ENCODE peak calls at places on chromosomes 5 and 9, in seven cellular contexts. One of them, this sample, is unnamed.

GRCh38 chr5:107376546-107377276 is 294.0 kb downstream of the EFNA5 start:
- DNase-seq in ELF-1: no peak
- DNase-seq in A549: no peak
- DNase-seq in H4: peak; percentile 17
- DNase-seq in fibroblast of the conjunctiva: no peak
- DNase-seq in nephron progenitor cell: no peak
- DNase-seq in foreskin keratinocyte: peak; percentile 42
- DNase-seq in this sample: no peak

GRCh38 chr9:87062706-87063105 is 115.4 kb upstream of the GAS1 start:
- DNase-seq in fibroblast of the conjunctiva: no peak
- DNase-seq in A549: no peak
- DNase-seq in ELF-1: no peak
- DNase-seq in H4: no peak
- DNase-seq in nephron progenitor cell: no peak
- DNase-seq in foreskin keratinocyte: no peak
- DNase-seq in this sample: no peak

GRCh38 chr5:73901455-73901854 is 275.5 kb downstream of the ARHGEF28 start:
- DNase-seq in A549: peak; percentile 31
- DNase-seq in fibroblast of the conjunctiva: no peak
- DNase-seq in foreskin keratinocyte: no peak
- DNase-seq in ELF-1: peak; percentile 38
- DNase-seq in H4: no peak
- DNase-seq in nephron progenitor cell: no peak
- DNase-seq in this sample: peak; percentile 33

GRCh38 chr9:126413470-126414051 is 86.9 kb downstream of the MVB12B start:
- DNase-seq in A549: no peak
- DNase-seq in foreskin keratinocyte: peak; percentile 6
- DNase-seq in nephron progenitor cell: no peak
- DNase-seq in fibroblast of the conjunctiva: no peak
- DNase-seq in ELF-1: no peak
- DNase-seq in H4: no peak
- DNase-seq in this sample: no peak

GRCh38 chr9:87950765-87951488 is 23.4 kb downstream of the CDK20 start:
- DNase-seq in H4: peak; percentile 43
- DNase-seq in A549: peak; percentile 31
- DNase-seq in fibroblast of the conjunctiva: peak; percentile 13
- DNase-seq in ELF-1: peak; percentile 62
- DNase-seq in nephron progenitor cell: no peak
- DNase-seq in foreskin keratinocyte: peak; percentile 29
- DNase-seq in this sample: peak; percentile 35

GRCh38 chr5:150487199-150488061 is 20.5 kb upstream of the NDST1 start:
- DNase-seq in ELF-1: peak; percentile 56
- DNase-seq in H4: peak; percentile 48
- DNase-seq in nephron progenitor cell: no peak
- DNase-seq in fibroblast of the conjunctiva: no peak
- DNase-seq in foreskin keratinocyte: peak; percentile 59
- DNase-seq in A549: peak; percentile 54
- DNase-seq in this sample: no peak

GRCh38 chr5:758698-759053 is 25.9 kb downstream of the ZDHHC11B start:
- DNase-seq in H4: no peak
- DNase-seq in A549: no peak
- DNase-seq in ELF-1: peak; percentile 58
- DNase-seq in fibroblast of the conjunctiva: no peak
- DNase-seq in foreskin keratinocyte: no peak
- DNase-seq in nephron progenitor cell: no peak
- DNase-seq in this sample: no peak

GRCh38 chr5:56506586-56506985 is 273.5 kb upstream of the ANKRD55 start:
- DNase-seq in foreskin keratinocyte: no peak
- DNase-seq in fibroblast of the conjunctiva: no peak
- DNase-seq in A549: no peak
- DNase-seq in nephron progenitor cell: no peak
- DNase-seq in H4: no peak
- DNase-seq in ELF-1: no peak
- DNase-seq in this sample: no peak

GRCh38 chr5:2134543-2135299 is 252.0 kb upstream of the IRX4 start:
- DNase-seq in foreskin keratinocyte: no peak
- DNase-seq in H4: no peak
- DNase-seq in fibroblast of the conjunctiva: no peak
- DNase-seq in nephron progenitor cell: no peak
- DNase-seq in ELF-1: no peak
- DNase-seq in A549: no peak
- DNase-seq in this sample: no peak

GRCh38 chr9:105219291-105219805 is 25.1 kb upstream of the SLC44A1 start:
- DNase-seq in H4: no peak
- DNase-seq in ELF-1: no peak
- DNase-seq in fibroblast of the conjunctiva: no peak
- DNase-seq in A549: no peak
- DNase-seq in nephron progenitor cell: no peak
- DNase-seq in foreskin keratinocyte: no peak
- DNase-seq in this sample: no peak

GRCh38 chr9:118364266-118365075 is 660.3 kb downstream of the TLR4 start:
- DNase-seq in nephron progenitor cell: no peak
- DNase-seq in fibroblast of the conjunctiva: no peak
- DNase-seq in A549: no peak
- DNase-seq in ELF-1: no peak
- DNase-seq in foreskin keratinocyte: no peak
- DNase-seq in H4: no peak
- DNase-seq in this sample: no peak

GRCh38 chr9:98575379-98576346 is 133.1 kb downstream of the GABBR2 start:
- DNase-seq in fibroblast of the conjunctiva: no peak
- DNase-seq in foreskin keratinocyte: peak; percentile 22
- DNase-seq in A549: no peak
- DNase-seq in H4: peak; percentile 96
- DNase-seq in ELF-1: peak; percentile 18
- DNase-seq in nephron progenitor cell: no peak
- DNase-seq in this sample: peak; percentile 94

GRCh38 chr9:93091056-93091452 is 5.0 kb upstream of the CARD19 start:
- DNase-seq in A549: no peak
- DNase-seq in H4: no peak
- DNase-seq in nephron progenitor cell: no peak
- DNase-seq in foreskin keratinocyte: no peak
- DNase-seq in ELF-1: no peak
- DNase-seq in fibroblast of the conjunctiva: no peak
- DNase-seq in this sample: no peak

GRCh38 chr9:36158917-36159316 is 10.3 kb upstream of the CCIN start:
- DNase-seq in A549: no peak
- DNase-seq in ELF-1: no peak
- DNase-seq in foreskin keratinocyte: no peak
- DNase-seq in fibroblast of the conjunctiva: no peak
- DNase-seq in H4: no peak
- DNase-seq in nephron progenitor cell: no peak
- DNase-seq in this sample: no peak

GRCh38 chr9:107750741-107751521 is 261.4 kb upstream of the KLF4 start:
- DNase-seq in H4: peak; percentile 96
- DNase-seq in fibroblast of the conjunctiva: peak; percentile 99
- DNase-seq in nephron progenitor cell: no peak
- DNase-seq in ELF-1: no peak
- DNase-seq in foreskin keratinocyte: peak; percentile 93
- DNase-seq in A549: peak; percentile 85
- DNase-seq in this sample: peak; percentile 62

GRCh38 chr5:102937916-102938315 is 182.0 kb downstream of the GIN1 start:
- DNase-seq in A549: no peak
- DNase-seq in fibroblast of the conjunctiva: no peak
- DNase-seq in nephron progenitor cell: no peak
- DNase-seq in ELF-1: no peak
- DNase-seq in H4: no peak
- DNase-seq in foreskin keratinocyte: peak; percentile 2
- DNase-seq in this sample: peak; percentile 10

GRCh38 chr5:9069650-9070049 is 476.2 kb downstream of the SEMA5A start:
- DNase-seq in nephron progenitor cell: no peak
- DNase-seq in A549: no peak
- DNase-seq in ELF-1: no peak
- DNase-seq in foreskin keratinocyte: no peak
- DNase-seq in H4: no peak
- DNase-seq in fibroblast of the conjunctiva: no peak
- DNase-seq in this sample: peak; percentile 22

GRCh38 chr9:90095682-90096081 is 490.9 kb downstream of the GADD45G start:
- DNase-seq in ELF-1: peak; percentile 55
- DNase-seq in fibroblast of the conjunctiva: no peak
- DNase-seq in H4: no peak
- DNase-seq in nephron progenitor cell: peak; percentile 44
- DNase-seq in foreskin keratinocyte: no peak
- DNase-seq in A549: no peak
- DNase-seq in this sample: peak; percentile 55

GRCh38 chr9:137156567-137157375 is 13.1 kb downstream of the LRRC26 start:
- DNase-seq in A549: no peak
- DNase-seq in fibroblast of the conjunctiva: no peak
- DNase-seq in nephron progenitor cell: peak; percentile 67
- DNase-seq in ELF-1: no peak
- DNase-seq in H4: no peak
- DNase-seq in foreskin keratinocyte: no peak
- DNase-seq in this sample: no peak

GRCh38 chr5:168903082-168903481 is 323.9 kb upstream of the PANK3 start:
- DNase-seq in H4: no peak
- DNase-seq in fibroblast of the conjunctiva: no peak
- DNase-seq in A549: no peak
- DNase-seq in nephron progenitor cell: no peak
- DNase-seq in foreskin keratinocyte: no peak
- DNase-seq in ELF-1: no peak
- DNase-seq in this sample: no peak

GRCh38 chr9:13139641-13140171 is 139.8 kb downstream of the MPDZ start:
- DNase-seq in foreskin keratinocyte: peak; percentile 82
- DNase-seq in ELF-1: peak; percentile 29
- DNase-seq in A549: no peak
- DNase-seq in H4: peak; percentile 74
- DNase-seq in nephron progenitor cell: no peak
- DNase-seq in fibroblast of the conjunctiva: peak; percentile 82
- DNase-seq in this sample: peak; percentile 1

GRCh38 chr9:105054488-105054887 is 126.5 kb upstream of the ABCA1 start:
- DNase-seq in nephron progenitor cell: no peak
- DNase-seq in foreskin keratinocyte: peak; percentile 71
- DNase-seq in fibroblast of the conjunctiva: peak; percentile 56
- DNase-seq in A549: no peak
- DNase-seq in ELF-1: no peak
- DNase-seq in H4: peak; percentile 44
- DNase-seq in this sample: no peak

GRCh38 chr5:106964102-106964501 is 706.6 kb downstream of the EFNA5 start:
- DNase-seq in A549: no peak
- DNase-seq in foreskin keratinocyte: peak; percentile 17
- DNase-seq in ELF-1: no peak
- DNase-seq in nephron progenitor cell: no peak
- DNase-seq in fibroblast of the conjunctiva: no peak
- DNase-seq in H4: no peak
- DNase-seq in this sample: no peak

GRCh38 chr9:133457748-133458147 is 2.0 kb upstream of the CACFD1 start:
- DNase-seq in nephron progenitor cell: no peak
- DNase-seq in fibroblast of the conjunctiva: no peak
- DNase-seq in A549: no peak
- DNase-seq in H4: no peak
- DNase-seq in foreskin keratinocyte: no peak
- DNase-seq in ELF-1: no peak
- DNase-seq in this sample: no peak

GRCh38 chr5:139088024-139088423 is 110.1 kb downstream of the SIL1 start:
- DNase-seq in fibroblast of the conjunctiva: no peak
- DNase-seq in nephron progenitor cell: no peak
- DNase-seq in A549: no peak
- DNase-seq in ELF-1: no peak
- DNase-seq in foreskin keratinocyte: no peak
- DNase-seq in H4: no peak
- DNase-seq in this sample: no peak

GRCh38 chr5:1137567-1138444 is 25.9 kb upstream of the SLC12A7 start:
- DNase-seq in foreskin keratinocyte: no peak
- DNase-seq in A549: no peak
- DNase-seq in fibroblast of the conjunctiva: no peak
- DNase-seq in nephron progenitor cell: no peak
- DNase-seq in H4: no peak
- DNase-seq in ELF-1: no peak
- DNase-seq in this sample: no peak

GRCh38 chr5:54415896-54416640 is 39.4 kb upstream of the HSPB3 start:
- DNase-seq in fibroblast of the conjunctiva: no peak
- DNase-seq in ELF-1: peak; percentile 41
- DNase-seq in H4: peak; percentile 23
- DNase-seq in A549: no peak
- DNase-seq in nephron progenitor cell: no peak
- DNase-seq in foreskin keratinocyte: peak; percentile 93
- DNase-seq in this sample: no peak

This sample was measured in SW480.